ENCODE peak calls at places on chromosomes 16 and 17, in nine cellular contexts. S, B, Q, W, H, P, Z, N and Y are unnamed samples.

GRCh38 chr16:14510939-14511797 is 118.9 kb downstream of the PARN start:
- DNase-seq in S (no peak), B (no peak), Q (no peak), W (peak; percentile 65), H (peak; percentile 74), P (no peak), Z (peak; percentile 90), N (no peak), Y (no peak)

GRCh38 chr16:31409433-31409832 is 16.3 kb downstream of the ITGAD start:
- DNase-seq in S (no peak), B (no peak), Q (no peak), W (peak; percentile 24), H (peak; percentile 66), P (no peak), Z (peak; percentile 44), N (no peak), Y (no peak)

GRCh38 chr16:61792194-61792904 is 243.9 kb downstream of the CDH8 start:
- DNase-seq in S (no peak), B (no peak), Q (no peak), W (peak; percentile 92), H (no peak), P (peak; percentile 28), Z (peak; percentile 98), N (no peak), Y (no peak)

GRCh38 chr17:49987290-49987585 is 7.8 kb downstream of the DLX3 start:
- DNase-seq in S (no peak), B (no peak), Q (no peak), W (no peak), H (no peak), P (no peak), Z (no peak), N (no peak), Y (no peak)

GRCh38 chr17:77769215-77769614 is 189.3 kb upstream of the TNRC6C start:
- DNase-seq in S (no peak), B (no peak), Q (no peak), W (no peak), H (peak; percentile 6), P (no peak), Z (no peak), N (no peak), Y (no peak)

GRCh38 chr16:59478806-59479205 is 744.7 kb upstream of the GOT2 start:
- DNase-seq in S (no peak), B (no peak), Q (no peak), W (peak; percentile 64), H (peak; percentile 12), P (no peak), Z (no peak), N (no peak), Y (no peak)

GRCh38 chr16:64449511-64449910 is 672.4 kb downstream of the CDH11 start:
- DNase-seq in S (no peak), B (no peak), Q (no peak), W (no peak), H (no peak), P (no peak), Z (no peak), N (no peak), Y (no peak)

GRCh38 chr17:47224971-47225370 is 15.8 kb downstream of the MYL4 start:
- DNase-seq in S (no peak), B (no peak), Q (no peak), W (no peak), H (no peak), P (no peak), Z (no peak), N (no peak), Y (no peak)